ENCODE peak calls at places on chromosomes 4 and X, in eight cellular contexts. M is hepatocyte, X is HCT116, G is OCI-LY7, N is GM23338, E is MM.1S, Z is GM23248, T is PC-3. D is an unnamed sample.

GRCh38 chr4:133600008-133600407 is 450.9 kb downstream of the PCDH10 start:
- DNase-seq in T (no peak), X (no peak), E (no peak), Z (no peak), M (no peak), N (no peak), G (no peak), D (no peak)

GRCh38 chrX:24241822-24242648 is 71.8 kb downstream of the SUPT20HL2 start:
- DNase-seq in N (peak), X (no peak), G (peak), Z (peak), E (peak), T (peak), M (peak), D (peak)

GRCh38 chrX:1147641-1148515 is 64.6 kb downstream of the CRLF2 start:
- DNase-seq in Z (no peak), N (peak), E (no peak), T (no peak), G (no peak), M (no peak), X (no peak), D (no peak)

GRCh38 chr4:159768011-159768410 is 665.1 kb downstream of the RAPGEF2 start:
- DNase-seq in N (no peak), Z (no peak), X (no peak), E (no peak), M (no peak), G (no peak), T (no peak), D (no peak)

GRCh38 chrX:10173331-10173900 is 16.6 kb downstream of the CLCN4 start:
- DNase-seq in M (peak), Z (peak), T (no peak), X (no peak), N (peak), G (no peak), E (no peak), D (peak)

GRCh38 chr4:8540586-8540985 is 39.6 kb upstream of the GPR78 start:
- DNase-seq in M (no peak), Z (no peak), E (no peak), N (no peak), X (no peak), G (no peak), T (no peak), D (no peak)

GRCh38 chrX:23548164-23548563 is 119.1 kb upstream of the PRDX4 start:
- DNase-seq in M (no peak), G (no peak), Z (peak), X (no peak), T (peak), E (no peak), N (no peak), D (no peak)

GRCh38 chrX:17414057-17414658 is 39.2 kb downstream of the NHS start:
- DNase-seq in E (no peak), N (no peak), X (no peak), Z (peak), T (no peak), G (no peak), M (no peak), D (no peak)

GRCh38 chrX:2903366-2903765 is 25.8 kb downstream of the ARSD start:
- DNase-seq in T (no peak), X (no peak), G (no peak), Z (no peak), E (no peak), M (no peak), N (no peak), D (no peak)

GRCh38 chr4:106039796-106040195 is 144.5 kb downstream of the NPNT start:
- DNase-seq in M (no peak), X (no peak), G (no peak), N (no peak), Z (no peak), T (no peak), E (no peak), D (no peak)

GRCh38 chr4:78644744-78645330 is 93.3 kb downstream of the ANXA3 start:
- DNase-seq in Z (peak), M (peak), X (peak), E (peak), G (peak), T (peak), N (peak), D (peak)

GRCh38 chr4:138927065-138927464 is 88.5 kb upstream of the NOCT start:
- DNase-seq in X (no peak), G (no peak), N (no peak), M (no peak), Z (peak), T (peak), E (no peak), D (no peak)

GRCh38 chrX:96909291-96909690 is 25.6 kb downstream of the RPA4 start:
- DNase-seq in X (no peak), E (no peak), M (peak), N (peak), G (no peak), Z (no peak), T (no peak), D (no peak)

GRCh38 chr4:80918004-80918403 is 112.5 kb upstream of the BMP3 start:
- DNase-seq in E (no peak), N (no peak), X (no peak), M (no peak), G (no peak), Z (peak), T (peak), D (no peak)

GRCh38 chr4:84937381-84937977 is 29.0 kb downstream of the WDFY3 start:
- DNase-seq in X (no peak), T (no peak), Z (no peak), M (no peak), E (no peak), N (no peak), G (no peak), D (no peak)

GRCh38 chr4:164648151-164648848 is 105.6 kb upstream of the SMIM31 start:
- DNase-seq in G (no peak), T (peak), N (no peak), M (no peak), Z (peak), E (no peak), X (peak), D (no peak)

GRCh38 chr4:182861346-182861745 is 55.8 kb downstream of the DCTD start:
- DNase-seq in E (no peak), T (no peak), X (no peak), Z (no peak), M (no peak), N (no peak), G (no peak), D (no peak)

GRCh38 chr4:19486400-19486799 is 765.3 kb upstream of the SLIT2 start:
- DNase-seq in N (no peak), G (peak), M (no peak), Z (no peak), E (no peak), T (peak), X (no peak), D (peak)

GRCh38 chrX:101482296-101482695 is 3.0 kb upstream of the ARMCX4 start:
- DNase-seq in G (no peak), T (no peak), M (no peak), X (no peak), N (no peak), E (no peak), Z (peak), D (no peak)

GRCh38 chrX:13029831-13030771 is 14.3 kb downstream of the FAM9C start:
- DNase-seq in E (no peak), X (no peak), G (no peak), Z (peak), T (peak), N (peak), M (peak), D (peak)

GRCh38 chr4:99067617-99068016 is 21.0 kb downstream of the ADH5 start:
- DNase-seq in E (no peak), X (no peak), M (no peak), N (no peak), G (no peak), Z (no peak), T (no peak), D (no peak)

GRCh38 chrX:149950681-149951080 is 12.4 kb upstream of the EOLA2 start:
- DNase-seq in X (peak), M (peak), Z (peak), E (peak), T (peak), N (peak), G (peak), D (peak)

GRCh38 chr4:122577808-122578781 is 42.8 kb downstream of the IL21 start:
- DNase-seq in G (peak), X (peak), T (peak), M (peak), N (peak), E (peak), Z (peak), D (peak)

GRCh38 chr4:153204247-153205027 is at the start of gene TRIM2:
- DNase-seq in M (peak), T (peak), G (no peak), E (no peak), N (peak), X (peak), Z (peak), D (peak)
- H3K27ac ChIP-seq in M (peak), T (peak), G (no peak), E (no peak), N (peak), X (peak), Z (no peak), D (no peak)

GRCh38 chr4:54382623-54383022 is 153.5 kb downstream of the PDGFRA start:
- DNase-seq in X (no peak), M (no peak), T (no peak), G (no peak), Z (no peak), N (no peak), E (no peak), D (no peak)

GRCh38 chr4:54386693-54387092 is 157.6 kb downstream of the PDGFRA start:
- DNase-seq in N (no peak), X (no peak), T (no peak), E (no peak), G (no peak), Z (no peak), M (no peak), D (no peak)

GRCh38 chr4:54386270-54386669 is 157.2 kb downstream of the PDGFRA start:
- DNase-seq in Z (no peak), M (no peak), X (no peak), T (no peak), G (no peak), E (no peak), N (no peak), D (no peak)

GRCh38 chr4:54384152-54384551 is 155.1 kb downstream of the PDGFRA start:
- DNase-seq in Z (no peak), X (no peak), T (no peak), E (no peak), N (no peak), G (no peak), M (no peak), D (no peak)

GRCh38 chr4:54384563-54384962 is 155.5 kb downstream of the PDGFRA start:
- DNase-seq in N (peak), X (peak), E (peak), Z (peak), G (peak), M (peak), T (peak), D (peak)
- TF ChIP-seq EZH2phosphoT487 in N (no peak), X (no peak), E (no peak), Z (no peak), G (no peak), M (no peak), T (no peak), D (no peak)

DNA sequence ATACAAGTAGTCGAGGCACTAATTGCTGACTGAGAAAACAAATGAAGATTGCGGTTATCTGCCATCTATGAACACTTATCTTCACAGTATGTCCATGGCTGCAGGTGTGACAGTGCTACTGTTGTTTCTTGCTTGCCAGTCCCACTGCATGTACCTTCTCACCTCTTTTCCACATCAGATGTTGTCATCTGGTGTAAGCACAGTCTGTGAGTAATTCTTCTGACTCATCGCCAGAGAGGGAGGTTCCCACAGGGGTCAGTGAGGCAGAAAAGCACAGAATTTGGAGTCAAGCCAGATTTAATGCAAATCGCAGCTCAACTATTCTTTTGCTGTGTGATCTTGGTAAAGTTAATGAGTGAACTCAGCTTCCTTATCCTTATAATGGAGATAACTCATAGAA is 144.4 kb downstream of the GLRA2 start:
- DNase-seq in Z (peak), N (no peak), T (peak), G (peak), M (peak), E (no peak), X (peak), D (no peak)
- H2AFZ ChIP-seq in Z (no peak), N (no peak), T (no peak), G (no peak), M (no peak), E (no peak), X (no peak), D (no peak)

GRCh38 chr4:2858451-2859217 is 15.0 kb downstream of the ADD1 start:
- DNase-seq in G (no peak), Z (peak), T (no peak), M (no peak), X (no peak), N (no peak), E (no peak), D (no peak)

GRCh38 chr4:2857349-2857927 is 13.8 kb downstream of the ADD1 start:
- DNase-seq in M (no peak), X (no peak), N (no peak), E (no peak), Z (no peak), G (no peak), T (no peak), D (no peak)

GRCh38 chr4:2860391-2861348 is 17.0 kb downstream of the ADD1 start:
- DNase-seq in N (peak), T (no peak), M (no peak), E (no peak), Z (no peak), X (no peak), G (no peak), D (peak)

GRCh38 chr4:2861631-2862436 is 18.2 kb downstream of the ADD1 start:
- DNase-seq in N (no peak), Z (peak), X (no peak), G (no peak), T (no peak), M (no peak), E (no peak), D (no peak)

GRCh38 chr4:2859514-2859913 is 15.9 kb downstream of the ADD1 start:
- DNase-seq in N (no peak), G (peak), M (no peak), E (no peak), Z (no peak), X (no peak), T (no peak), D (no peak)
- H3K27ac ChIP-seq in N (peak), G (no peak), M (peak), E (no peak), Z (no peak), X (no peak), T (no peak), D (no peak)

GRCh38 chrX:5390376-5390775 is 838.3 kb downstream of the NLGN4X start:
- DNase-seq in E (no peak), T (no peak), G (no peak), M (no peak), X (no peak), Z (no peak), N (no peak), D (no peak)

DNA sequence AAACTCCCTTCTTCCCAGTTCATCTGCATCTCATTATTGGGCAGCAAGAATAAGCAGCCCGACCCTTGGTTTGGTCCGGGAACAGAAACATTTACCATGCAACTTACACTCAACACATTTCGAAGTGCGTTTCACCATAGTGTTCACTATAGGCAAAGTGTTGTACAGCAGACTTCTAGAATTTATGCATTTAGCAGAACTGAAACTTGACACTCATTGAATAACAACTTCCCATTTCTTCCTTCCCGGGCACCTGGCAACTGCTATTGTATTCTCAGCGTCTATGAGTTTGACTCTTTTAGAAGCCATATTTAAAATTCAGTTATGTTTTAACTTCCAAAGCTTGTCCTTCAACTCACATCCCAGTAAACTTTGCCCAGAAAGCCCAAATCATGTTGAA is 840.6 kb downstream of the NLGN4X start:
- DNase-seq in G (peak), N (no peak), T (no peak), Z (no peak), M (no peak), X (no peak), E (peak), D (no peak)
- TF ChIP-seq EZH2phosphoT487 in G (no peak), N (no peak), T (no peak), Z (no peak), M (no peak), X (no peak), E (no peak), D (no peak)